ENCODE peak calls at places on chromosomes 6 and 20, in nine cellular contexts. One of them, this sample, is unnamed.

GRCh38 chr6:21229061-21229460 is 364.5 kb upstream of the SOX4 start:
- DNase-seq in skeletal muscle cell: no peak
- DNase-seq in stomach: no peak
- DNase-seq in substantia nigra: no peak
- DNase-seq in NCI-H1092 treated with DMSO at 0.1 percent for 48 hours: no peak
- DNase-seq in OCI-LY7: no peak
- DNase-seq in cerebellar cortex: no peak
- DNase-seq in non-pigmented ciliary epithelial cell: no peak
- DNase-seq in stimulated activated naive B cell treated with anti-CD40 and anti-IgM and Interleukin-4, amounts not matched to agents 10 μg/mL and 1 μg/mL and 100 μg/mL, for 72 hours: no peak
- DNase-seq in this sample: no peak

GRCh38 chr6:104951677-104952076 is 5.2 kb upstream of the LIN28B start:
- DNase-seq in stimulated activated naive B cell treated with anti-CD40 and anti-IgM and Interleukin-4, amounts not matched to agents 10 μg/mL and 1 μg/mL and 100 μg/mL, for 72 hours: no peak
- DNase-seq in NCI-H1092 treated with DMSO at 0.1 percent for 48 hours: no peak
- DNase-seq in substantia nigra: no peak
- DNase-seq in skeletal muscle cell: no peak
- DNase-seq in non-pigmented ciliary epithelial cell: no peak
- DNase-seq in OCI-LY7: no peak
- DNase-seq in cerebellar cortex: no peak
- DNase-seq in stomach: no peak
- DNase-seq in this sample: no peak

GRCh38 chr6:11685411-11686093 is 93.1 kb downstream of the ADTRP start:
- DNase-seq in stomach: no peak
- DNase-seq in substantia nigra: no peak
- DNase-seq in OCI-LY7: no peak
- DNase-seq in cerebellar cortex: peak; percentile 14
- DNase-seq in NCI-H1092 treated with DMSO at 0.1 percent for 48 hours: no peak
- DNase-seq in non-pigmented ciliary epithelial cell: no peak
- DNase-seq in skeletal muscle cell: no peak
- DNase-seq in stimulated activated naive B cell treated with anti-CD40 and anti-IgM and Interleukin-4, amounts not matched to agents 10 μg/mL and 1 μg/mL and 100 μg/mL, for 72 hours: no peak
- DNase-seq in this sample: no peak

GRCh38 chr6:157773248-157773773 is 49.7 kb upstream of the SNX9 start:
- DNase-seq in OCI-LY7: no peak
- DNase-seq in stimulated activated naive B cell treated with anti-CD40 and anti-IgM and Interleukin-4, amounts not matched to agents 10 μg/mL and 1 μg/mL and 100 μg/mL, for 72 hours: no peak
- DNase-seq in non-pigmented ciliary epithelial cell: no peak
- DNase-seq in skeletal muscle cell: no peak
- DNase-seq in cerebellar cortex: no peak
- DNase-seq in stomach: no peak
- DNase-seq in substantia nigra: no peak
- DNase-seq in NCI-H1092 treated with DMSO at 0.1 percent for 48 hours: no peak
- DNase-seq in this sample: no peak

GRCh38 chr6:125835221-125835744 is 44.5 kb downstream of the NCOA7 start:
- DNase-seq in OCI-LY7: no peak
- DNase-seq in skeletal muscle cell: no peak
- DNase-seq in stomach: no peak
- DNase-seq in stimulated activated naive B cell treated with anti-CD40 and anti-IgM and Interleukin-4, amounts not matched to agents 10 μg/mL and 1 μg/mL and 100 μg/mL, for 72 hours: no peak
- DNase-seq in non-pigmented ciliary epithelial cell: peak; percentile 50
- DNase-seq in substantia nigra: no peak
- DNase-seq in cerebellar cortex: no peak
- DNase-seq in NCI-H1092 treated with DMSO at 0.1 percent for 48 hours: no peak
- DNase-seq in this sample: no peak

GRCh38 chr20:53124075-53124532 is 151.9 kb downstream of the TSHZ2 start:
- DNase-seq in OCI-LY7: no peak
- DNase-seq in stimulated activated naive B cell treated with anti-CD40 and anti-IgM and Interleukin-4, amounts not matched to agents 10 μg/mL and 1 μg/mL and 100 μg/mL, for 72 hours: no peak
- DNase-seq in non-pigmented ciliary epithelial cell: no peak
- DNase-seq in NCI-H1092 treated with DMSO at 0.1 percent for 48 hours: no peak
- DNase-seq in substantia nigra: no peak
- DNase-seq in skeletal muscle cell: no peak
- DNase-seq in stomach: no peak
- DNase-seq in cerebellar cortex: no peak
- DNase-seq in this sample: no peak

GRCh38 chr6:36962874-36963273 is 8.3 kb downstream of the PI16 start:
- DNase-seq in stimulated activated naive B cell treated with anti-CD40 and anti-IgM and Interleukin-4, amounts not matched to agents 10 μg/mL and 1 μg/mL and 100 μg/mL, for 72 hours: peak; percentile 75
- DNase-seq in substantia nigra: peak; percentile 51
- DNase-seq in OCI-LY7: peak; percentile 72
- DNase-seq in NCI-H1092 treated with DMSO at 0.1 percent for 48 hours: no peak
- DNase-seq in skeletal muscle cell: no peak
- DNase-seq in cerebellar cortex: peak; percentile 55
- DNase-seq in non-pigmented ciliary epithelial cell: no peak
- DNase-seq in stomach: peak; percentile 59
- DNase-seq in this sample: peak; percentile 95

GRCh38 chr6:2404211-2404929 is 159.0 kb upstream of the GMDS start:
- DNase-seq in stomach: no peak
- DNase-seq in substantia nigra: no peak
- DNase-seq in non-pigmented ciliary epithelial cell: no peak
- DNase-seq in skeletal muscle cell: no peak
- DNase-seq in NCI-H1092 treated with DMSO at 0.1 percent for 48 hours: no peak
- DNase-seq in OCI-LY7: no peak
- DNase-seq in cerebellar cortex: no peak
- DNase-seq in stimulated activated naive B cell treated with anti-CD40 and anti-IgM and Interleukin-4, amounts not matched to agents 10 μg/mL and 1 μg/mL and 100 μg/mL, for 72 hours: no peak
- DNase-seq in this sample: no peak

GRCh38 chr20:60030471-60030870 is 72.2 kb downstream of the CDH26 start:
- DNase-seq in NCI-H1092 treated with DMSO at 0.1 percent for 48 hours: no peak
- DNase-seq in OCI-LY7: no peak
- DNase-seq in skeletal muscle cell: no peak
- DNase-seq in non-pigmented ciliary epithelial cell: no peak
- DNase-seq in substantia nigra: no peak
- DNase-seq in stomach: no peak
- DNase-seq in cerebellar cortex: no peak
- DNase-seq in stimulated activated naive B cell treated with anti-CD40 and anti-IgM and Interleukin-4, amounts not matched to agents 10 μg/mL and 1 μg/mL and 100 μg/mL, for 72 hours: no peak
- DNase-seq in this sample: no peak

GRCh38 chr6:12026833-12027232 is 14.7 kb downstream of the HIVEP1 start:
- DNase-seq in OCI-LY7: no peak
- DNase-seq in skeletal muscle cell: no peak
- DNase-seq in NCI-H1092 treated with DMSO at 0.1 percent for 48 hours: no peak
- DNase-seq in cerebellar cortex: no peak
- DNase-seq in stimulated activated naive B cell treated with anti-CD40 and anti-IgM and Interleukin-4, amounts not matched to agents 10 μg/mL and 1 μg/mL and 100 μg/mL, for 72 hours: no peak
- DNase-seq in substantia nigra: no peak
- DNase-seq in stomach: no peak
- DNase-seq in non-pigmented ciliary epithelial cell: no peak
- DNase-seq in this sample: no peak

GRCh38 chr6:114955363-114955762 is 612.5 kb upstream of the HS3ST5 start:
- DNase-seq in non-pigmented ciliary epithelial cell: no peak
- DNase-seq in substantia nigra: no peak
- DNase-seq in cerebellar cortex: no peak
- DNase-seq in NCI-H1092 treated with DMSO at 0.1 percent for 48 hours: no peak
- DNase-seq in stimulated activated naive B cell treated with anti-CD40 and anti-IgM and Interleukin-4, amounts not matched to agents 10 μg/mL and 1 μg/mL and 100 μg/mL, for 72 hours: no peak
- DNase-seq in stomach: no peak
- DNase-seq in skeletal muscle cell: no peak
- DNase-seq in OCI-LY7: no peak
- DNase-seq in this sample: no peak

GRCh38 chr6:1611572-1612385 is 2.1 kb downstream of the FOXC1 start:
- DNase-seq in substantia nigra: no peak
- DNase-seq in stimulated activated naive B cell treated with anti-CD40 and anti-IgM and Interleukin-4, amounts not matched to agents 10 μg/mL and 1 μg/mL and 100 μg/mL, for 72 hours: no peak
- DNase-seq in skeletal muscle cell: no peak
- DNase-seq in cerebellar cortex: no peak
- DNase-seq in non-pigmented ciliary epithelial cell: no peak
- DNase-seq in NCI-H1092 treated with DMSO at 0.1 percent for 48 hours: no peak
- DNase-seq in OCI-LY7: no peak
- DNase-seq in stomach: no peak
- DNase-seq in this sample: peak; percentile 17

GRCh38 chr20:47586648-47587306 is 85.1 kb downstream of the NCOA3 start:
- DNase-seq in substantia nigra: no peak
- DNase-seq in cerebellar cortex: no peak
- DNase-seq in OCI-LY7: no peak
- DNase-seq in skeletal muscle cell: peak; percentile 25
- DNase-seq in stomach: no peak
- DNase-seq in NCI-H1092 treated with DMSO at 0.1 percent for 48 hours: no peak
- DNase-seq in non-pigmented ciliary epithelial cell: no peak
- DNase-seq in stimulated activated naive B cell treated with anti-CD40 and anti-IgM and Interleukin-4, amounts not matched to agents 10 μg/mL and 1 μg/mL and 100 μg/mL, for 72 hours: no peak
- DNase-seq in this sample: no peak

GRCh38 chr6:165644586-165645266 is 18.3 kb downstream of the PDE10A start:
- DNase-seq in skeletal muscle cell: no peak
- DNase-seq in NCI-H1092 treated with DMSO at 0.1 percent for 48 hours: no peak
- DNase-seq in non-pigmented ciliary epithelial cell: no peak
- DNase-seq in OCI-LY7: no peak
- DNase-seq in substantia nigra: no peak
- DNase-seq in stimulated activated naive B cell treated with anti-CD40 and anti-IgM and Interleukin-4, amounts not matched to agents 10 μg/mL and 1 μg/mL and 100 μg/mL, for 72 hours: no peak
- DNase-seq in stomach: no peak
- DNase-seq in cerebellar cortex: peak; percentile 68
- DNase-seq in this sample: no peak

GRCh38 chr6:157479464-157480303 is 98.7 kb downstream of the ZDHHC14 start:
- DNase-seq in non-pigmented ciliary epithelial cell: no peak
- DNase-seq in OCI-LY7: no peak
- DNase-seq in stomach: no peak
- DNase-seq in substantia nigra: no peak
- DNase-seq in NCI-H1092 treated with DMSO at 0.1 percent for 48 hours: no peak
- DNase-seq in stimulated activated naive B cell treated with anti-CD40 and anti-IgM and Interleukin-4, amounts not matched to agents 10 μg/mL and 1 μg/mL and 100 μg/mL, for 72 hours: no peak
- DNase-seq in skeletal muscle cell: no peak
- DNase-seq in cerebellar cortex: no peak
- DNase-seq in this sample: peak; percentile 60

GRCh38 chr6:134797400-134798113 is 152.3 kb downstream of the ALDH8A1 start:
- DNase-seq in non-pigmented ciliary epithelial cell: no peak
- DNase-seq in stomach: no peak
- DNase-seq in stimulated activated naive B cell treated with anti-CD40 and anti-IgM and Interleukin-4, amounts not matched to agents 10 μg/mL and 1 μg/mL and 100 μg/mL, for 72 hours: no peak
- DNase-seq in NCI-H1092 treated with DMSO at 0.1 percent for 48 hours: no peak
- DNase-seq in substantia nigra: no peak
- DNase-seq in skeletal muscle cell: no peak
- DNase-seq in OCI-LY7: no peak
- DNase-seq in cerebellar cortex: no peak
- DNase-seq in this sample: no peak

GRCh38 chr6:30888472-30889137 is 4.3 kb downstream of the DDR1 start:
- DNase-seq in non-pigmented ciliary epithelial cell: no peak
- DNase-seq in stomach: no peak
- DNase-seq in OCI-LY7: no peak
- DNase-seq in NCI-H1092 treated with DMSO at 0.1 percent for 48 hours: no peak
- DNase-seq in skeletal muscle cell: no peak
- DNase-seq in substantia nigra: no peak
- DNase-seq in stimulated activated naive B cell treated with anti-CD40 and anti-IgM and Interleukin-4, amounts not matched to agents 10 μg/mL and 1 μg/mL and 100 μg/mL, for 72 hours: no peak
- DNase-seq in cerebellar cortex: no peak
- DNase-seq in this sample: no peak

GRCh38 chr6:44850367-44850766 is 462.9 kb downstream of the CDC5L start:
- DNase-seq in NCI-H1092 treated with DMSO at 0.1 percent for 48 hours: no peak
- DNase-seq in stimulated activated naive B cell treated with anti-CD40 and anti-IgM and Interleukin-4, amounts not matched to agents 10 μg/mL and 1 μg/mL and 100 μg/mL, for 72 hours: no peak
- DNase-seq in OCI-LY7: no peak
- DNase-seq in cerebellar cortex: no peak
- DNase-seq in substantia nigra: no peak
- DNase-seq in skeletal muscle cell: no peak
- DNase-seq in non-pigmented ciliary epithelial cell: no peak
- DNase-seq in stomach: no peak
- DNase-seq in this sample: no peak

GRCh38 chr20:23245553-23246128 is 105.0 kb upstream of the NXT1 start:
- DNase-seq in cerebellar cortex: peak; percentile 23
- DNase-seq in OCI-LY7: peak; percentile 22
- DNase-seq in skeletal muscle cell: no peak
- DNase-seq in stomach: peak; percentile 66
- DNase-seq in NCI-H1092 treated with DMSO at 0.1 percent for 48 hours: no peak
- DNase-seq in stimulated activated naive B cell treated with anti-CD40 and anti-IgM and Interleukin-4, amounts not matched to agents 10 μg/mL and 1 μg/mL and 100 μg/mL, for 72 hours: peak; percentile 30
- DNase-seq in non-pigmented ciliary epithelial cell: no peak
- DNase-seq in substantia nigra: peak; percentile 10
- DNase-seq in this sample: peak; percentile 92

GRCh38 chr6:107439418-107439817 is 19.9 kb downstream of the PDSS2 start:
- DNase-seq in OCI-LY7: no peak
- DNase-seq in cerebellar cortex: no peak
- DNase-seq in substantia nigra: no peak
- DNase-seq in stimulated activated naive B cell treated with anti-CD40 and anti-IgM and Interleukin-4, amounts not matched to agents 10 μg/mL and 1 μg/mL and 100 μg/mL, for 72 hours: no peak
- DNase-seq in non-pigmented ciliary epithelial cell: no peak
- DNase-seq in skeletal muscle cell: no peak
- DNase-seq in stomach: no peak
- DNase-seq in NCI-H1092 treated with DMSO at 0.1 percent for 48 hours: no peak
- DNase-seq in this sample: no peak

GRCh38 chr6:154071711-154072110 is 32.7 kb downstream of the OPRM1 start:
- DNase-seq in skeletal muscle cell: no peak
- DNase-seq in stimulated activated naive B cell treated with anti-CD40 and anti-IgM and Interleukin-4, amounts not matched to agents 10 μg/mL and 1 μg/mL and 100 μg/mL, for 72 hours: no peak
- DNase-seq in stomach: no peak
- DNase-seq in NCI-H1092 treated with DMSO at 0.1 percent for 48 hours: no peak
- DNase-seq in OCI-LY7: no peak
- DNase-seq in cerebellar cortex: no peak
- DNase-seq in non-pigmented ciliary epithelial cell: no peak
- DNase-seq in substantia nigra: no peak
- DNase-seq in this sample: no peak

GRCh38 chr6:89281779-89282246 is 33.3 kb downstream of the GABRR2 start:
- DNase-seq in stimulated activated naive B cell treated with anti-CD40 and anti-IgM and Interleukin-4, amounts not matched to agents 10 μg/mL and 1 μg/mL and 100 μg/mL, for 72 hours: peak; percentile 13
- DNase-seq in skeletal muscle cell: no peak
- DNase-seq in OCI-LY7: peak; percentile 58
- DNase-seq in non-pigmented ciliary epithelial cell: no peak
- DNase-seq in substantia nigra: no peak
- DNase-seq in NCI-H1092 treated with DMSO at 0.1 percent for 48 hours: no peak
- DNase-seq in stomach: peak; percentile 41
- DNase-seq in cerebellar cortex: peak; percentile 27
- DNase-seq in this sample: peak; percentile 87

GRCh38 chr20:41387433-41387832 is 20.8 kb upstream of the EMILIN3 start:
- DNase-seq in stomach: no peak
- DNase-seq in stimulated activated naive B cell treated with anti-CD40 and anti-IgM and Interleukin-4, amounts not matched to agents 10 μg/mL and 1 μg/mL and 100 μg/mL, for 72 hours: no peak
- DNase-seq in non-pigmented ciliary epithelial cell: no peak
- DNase-seq in cerebellar cortex: no peak
- DNase-seq in NCI-H1092 treated with DMSO at 0.1 percent for 48 hours: no peak
- DNase-seq in skeletal muscle cell: no peak
- DNase-seq in substantia nigra: no peak
- DNase-seq in OCI-LY7: no peak
- DNase-seq in this sample: no peak

GRCh38 chr6:138428943-138429616 is 25.1 kb downstream of the HEBP2 start:
- DNase-seq in NCI-H1092 treated with DMSO at 0.1 percent for 48 hours: peak; percentile 43
- DNase-seq in cerebellar cortex: peak; percentile 87
- DNase-seq in stomach: no peak
- DNase-seq in stimulated activated naive B cell treated with anti-CD40 and anti-IgM and Interleukin-4, amounts not matched to agents 10 μg/mL and 1 μg/mL and 100 μg/mL, for 72 hours: no peak
- DNase-seq in skeletal muscle cell: peak; percentile 39
- DNase-seq in non-pigmented ciliary epithelial cell: peak; percentile 24
- DNase-seq in OCI-LY7: peak; percentile 73
- DNase-seq in substantia nigra: no peak
- DNase-seq in this sample: peak; percentile 74

GRCh38 chr6:21538186-21538798 is 55.3 kb upstream of the SOX4 start:
- DNase-seq in substantia nigra: no peak
- DNase-seq in stimulated activated naive B cell treated with anti-CD40 and anti-IgM and Interleukin-4, amounts not matched to agents 10 μg/mL and 1 μg/mL and 100 μg/mL, for 72 hours: no peak
- DNase-seq in stomach: no peak
- DNase-seq in non-pigmented ciliary epithelial cell: no peak
- DNase-seq in cerebellar cortex: no peak
- DNase-seq in skeletal muscle cell: peak; percentile 19
- DNase-seq in NCI-H1092 treated with DMSO at 0.1 percent for 48 hours: no peak
- DNase-seq in OCI-LY7: no peak
- DNase-seq in this sample: no peak

GRCh38 chr6:136429681-136430080 is 120.5 kb downstream of the MAP7 start:
- DNase-seq in substantia nigra: no peak
- DNase-seq in stomach: no peak
- DNase-seq in cerebellar cortex: no peak
- DNase-seq in skeletal muscle cell: no peak
- DNase-seq in stimulated activated naive B cell treated with anti-CD40 and anti-IgM and Interleukin-4, amounts not matched to agents 10 μg/mL and 1 μg/mL and 100 μg/mL, for 72 hours: no peak
- DNase-seq in NCI-H1092 treated with DMSO at 0.1 percent for 48 hours: no peak
- DNase-seq in non-pigmented ciliary epithelial cell: no peak
- DNase-seq in OCI-LY7: no peak
- DNase-seq in this sample: no peak

GRCh38 chr6:41551086-41551702 is 5.0 kb downstream of the FOXP4 start:
- DNase-seq in non-pigmented ciliary epithelial cell: no peak
- DNase-seq in cerebellar cortex: no peak
- DNase-seq in stomach: peak; percentile 64
- DNase-seq in substantia nigra: no peak
- DNase-seq in NCI-H1092 treated with DMSO at 0.1 percent for 48 hours: no peak
- DNase-seq in skeletal muscle cell: no peak
- DNase-seq in OCI-LY7: no peak
- DNase-seq in stimulated activated naive B cell treated with anti-CD40 and anti-IgM and Interleukin-4, amounts not matched to agents 10 μg/mL and 1 μg/mL and 100 μg/mL, for 72 hours: no peak
- DNase-seq in this sample: no peak

GRCh38 chr20:57210054-57210910 is 56.2 kb downstream of the BMP7 start:
- DNase-seq in NCI-H1092 treated with DMSO at 0.1 percent for 48 hours: no peak
- DNase-seq in cerebellar cortex: no peak
- DNase-seq in substantia nigra: no peak
- DNase-seq in skeletal muscle cell: no peak
- DNase-seq in stomach: peak; percentile 59
- DNase-seq in non-pigmented ciliary epithelial cell: no peak
- DNase-seq in OCI-LY7: no peak
- DNase-seq in stimulated activated naive B cell treated with anti-CD40 and anti-IgM and Interleukin-4, amounts not matched to agents 10 μg/mL and 1 μg/mL and 100 μg/mL, for 72 hours: no peak
- DNase-seq in this sample: no peak